ENCODE peak calls at places on chromosomes 3 and 15, in five cellular contexts. G is stromal cell of bone marrow, V is breast epithelium, P is NCI-H1092, M is ovary. A is an unnamed sample.

GRCh38 chr3:71990545-71990944 is 205.6 kb upstream of the PROK2 start:
- DNase-seq in G (no peak), V (no peak), P (no peak), M (no peak), A (no peak)

GRCh38 chr15:52093539-52094502 is 18.8 kb downstream of the BCL2L10 start:
- DNase-seq in G (peak), V (no peak), P (no peak), M (no peak), A (no peak)

GRCh38 chr3:151468284-151468917 is 7.5 kb upstream of the IGSF10 start:
- DNase-seq in G (peak), V (no peak), P (peak), M (no peak), A (peak)

GRCh38 chr3:69740103-69741021 is 1.1 kb downstream of the MITF start:
- DNase-seq in G (no peak), V (peak), P (no peak), M (peak), A (peak)

GRCh38 chr15:22927761-22928160 is 52.4 kb downstream of the CYFIP1 start:
- DNase-seq in G (no peak), V (no peak), P (no peak), M (no peak), A (no peak)

GRCh38 chr15:26023231-26023630 is 160.1 kb upstream of the ATP10A start:
- DNase-seq in G (no peak), V (no peak), P (no peak), M (no peak), A (no peak)

GRCh38 chr15:90008607-90009006 is 7.5 kb downstream of the ZNF710 start:
- DNase-seq in G (no peak), V (no peak), P (no peak), M (no peak), A (no peak)

GRCh38 chr3:47984089-47984759 is 32.0 kb downstream of the MAP4 start:
- DNase-seq in G (peak), V (no peak), P (no peak), M (no peak), A (no peak)

GRCh38 chr3:107562979-107563531 is 40.3 kb downstream of the BBX start:
- DNase-seq in G (no peak), V (no peak), P (no peak), M (no peak), A (no peak)

GRCh38 chr15:61750271-61751084 is 309.8 kb downstream of the VPS13C start:
- DNase-seq in G (no peak), V (peak), P (no peak), M (no peak), A (no peak)

GRCh38 chr3:58034738-58035511 is 26.7 kb downstream of the FLNB start:
- DNase-seq in G (no peak), V (no peak), P (no peak), M (no peak), A (no peak)

GRCh38 chr3:148435534-148435933 is 262.2 kb upstream of the AGTR1 start:
- DNase-seq in G (no peak), V (no peak), P (no peak), M (no peak), A (no peak)

GRCh38 chr15:61879219-61879618 is 181.0 kb downstream of the VPS13C start:
- DNase-seq in G (no peak), V (peak), P (no peak), M (no peak), A (no peak)

GRCh38 chr3:23549148-23549910 is 256.4 kb upstream of the UBE2E1 start:
- DNase-seq in G (no peak), V (no peak), P (no peak), M (no peak), A (no peak)

GRCh38 chr3:57958642-57959406 is 49.4 kb upstream of the FLNB start:
- DNase-seq in G (no peak), V (no peak), P (no peak), M (no peak), A (no peak)

GRCh38 chr15:101193781-101194180 is 58.1 kb downstream of the CHSY1 start:
- DNase-seq in G (no peak), V (no peak), P (no peak), M (no peak), A (no peak)

GRCh38 chr3:36540898-36541518 is 160.7 kb downstream of the STAC start:
- DNase-seq in G (peak), V (no peak), P (no peak), M (no peak), A (peak)

GRCh38 chr15:86919581-86919980 is 839.9 kb downstream of the AGBL1 start:
- DNase-seq in G (no peak), V (no peak), P (no peak), M (no peak), A (no peak)

GRCh38 chr3:13296662-13297061 is 123.5 kb downstream of the NUP210 start:
- DNase-seq in G (no peak), V (no peak), P (no peak), M (no peak), A (peak)

GRCh38 chr3:101849714-101850326 is 506 bp downstream of the NFKBIZ start:
- DNase-seq in G (no peak), V (no peak), P (no peak), M (peak), A (peak)

GRCh38 chr3:89332311-89333159 is 225.1 kb downstream of the EPHA3 start:
- DNase-seq in G (no peak), V (no peak), P (no peak), M (no peak), A (no peak)